ENCODE peak calls at places on chromosomes 3 and 15, in six cellular contexts. J, M, G, U, H and B are unnamed samples. For H3K36me3, the result is how much of the 10 kb centered on the place peaks cover.

GRCh38 chr3:123229145-123229544 is 27.4 kb downstream of the SEC22A start:
- DNase-seq in J (no peak), H (no peak), G (peak), M (no peak), U (no peak), B (no peak)

GRCh38 chr3:156135921-156136655 is 15.7 kb downstream of the KCNAB1 start:
- DNase-seq in M (no peak), J (no peak), U (no peak), G (no peak), H (no peak), B (no peak)

GRCh38 chr3:25592510-25592968 is 72.2 kb downstream of the TOP2B start:
- DNase-seq in G (no peak), U (peak), H (no peak), M (no peak), J (no peak), B (no peak)

GRCh38 chr3:164748626-164749025 is 329.7 kb downstream of the SI start:
- DNase-seq in J (no peak), G (no peak), U (no peak), H (no peak), M (no peak), B (no peak)

GRCh38 chr3:4805662-4806061 is 173.6 kb upstream of the BHLHE40 start:
- DNase-seq in G (no peak), J (no peak), U (no peak), M (no peak), H (no peak), B (no peak)

GRCh38 chr3:80018375-80018774 is 250.6 kb upstream of the ROBO1 start:
- DNase-seq in G (no peak), H (no peak), M (no peak), J (no peak), U (no peak), B (no peak)

GRCh38 chr3:40317061-40317676 is 7.7 kb downstream of the EIF1B start:
- DNase-seq in J (peak), M (peak), U (no peak), G (peak), H (peak), B (peak)

GRCh38 chr3:9420850-9421549 is 23.6 kb downstream of the SETD5 start:
- DNase-seq in H (peak), U (no peak), M (no peak), J (no peak), G (no peak), B (no peak)

GRCh38 chr15:101440846-101441590 is 48.5 kb downstream of the PCSK6 start:
- DNase-seq in J (no peak), H (no peak), M (no peak), U (no peak), G (peak), B (no peak)

GRCh38 chr3:101722394-101723173 is 1.8 kb upstream of the CEP97 start:
- DNase-seq in U (no peak), H (peak), M (peak), J (peak), G (no peak), B (peak)

GRCh38 chr3:101720851-101721649 is 3.4 kb upstream of the CEP97 start:
- DNase-seq in U (no peak), J (no peak), H (no peak), M (peak), G (no peak), B (peak)

GRCh38 chr3:101721650-101721917 is 2.8 kb upstream of the CEP97 start:
- DNase-seq in G (no peak), M (no peak), J (no peak), H (no peak), U (no peak), B (no peak)

GRCh38 chr3:101724329-101725191 is at the start of gene CEP97:
- DNase-seq in H (peak), G (peak), U (peak), J (peak), M (peak), B (peak)

DNA sequence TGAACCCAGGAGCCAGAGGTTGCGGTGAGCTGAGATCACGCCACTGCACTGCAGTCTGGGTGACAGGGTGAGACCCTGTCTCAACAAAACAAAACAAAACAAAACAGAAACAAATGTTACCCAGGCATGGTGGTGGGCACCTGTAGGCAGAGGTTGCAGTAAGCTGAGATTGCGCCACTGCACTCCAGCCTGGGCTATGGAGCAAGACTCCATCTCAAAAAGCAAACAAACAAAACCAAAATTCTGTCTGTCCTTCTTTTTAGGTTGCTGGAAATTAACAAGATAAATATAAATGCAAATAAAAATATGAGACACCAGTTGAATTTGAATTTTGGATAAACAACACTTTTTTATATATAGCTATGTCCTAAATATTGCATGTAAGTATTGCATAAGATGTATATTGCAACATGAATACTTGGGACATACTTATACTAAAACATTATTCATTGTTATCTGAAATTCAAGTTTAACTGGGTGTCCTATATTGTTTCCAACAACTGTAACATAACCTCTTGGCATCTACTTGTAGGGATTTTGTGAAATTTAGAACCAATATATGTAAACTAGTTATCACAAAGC is 4.7 kb upstream of the CEP97 start:
- DNase-seq in U (no peak), H (no peak), M (peak), J (no peak), G (no peak), B (no peak)
- H3K36me3 ChIP-seq in U (under half), H (under half), M (under half), J (under half), G (under half), B (under half)

DNA sequence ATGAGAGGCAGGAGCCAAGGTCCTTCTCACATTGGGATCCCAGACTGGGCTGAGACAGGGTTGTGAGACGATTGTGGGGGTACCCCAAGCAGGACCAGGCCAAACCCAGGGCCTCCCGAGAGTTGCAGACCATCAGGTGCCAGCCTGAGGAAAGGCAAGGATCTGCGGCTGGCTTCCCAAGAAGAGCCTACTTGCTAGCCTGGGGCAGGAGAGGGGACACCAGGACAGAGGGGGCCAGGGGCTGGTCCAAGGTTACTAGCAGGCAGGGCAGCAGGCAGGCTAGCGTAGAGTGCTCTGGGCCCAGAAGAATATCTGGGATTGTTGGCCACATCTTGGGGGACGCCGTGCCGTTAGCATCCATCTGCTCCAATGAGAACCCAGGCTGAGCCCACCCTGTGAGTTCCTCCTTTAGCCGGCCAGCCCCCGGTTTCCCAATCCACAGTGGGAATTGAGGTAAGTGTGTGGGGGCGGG is 546 bp downstream of the CISH start:
- DNase-seq in J (no peak), G (peak), U (no peak), H (no peak), M (no peak), B (no peak)
- H3K36me3 ChIP-seq in J (under half), G (under half), U (under half), H (under half), M (under half), B (under half)

GRCh38 chr3:16326724-16327349 is 61.8 kb downstream of the OXNAD1 start:
- DNase-seq in M (no peak), H (no peak), J (no peak), G (no peak), U (no peak), B (no peak)
- H3K36me3 ChIP-seq in M (half or more), H (under half), J (half or more), G (under half), U (half or more), B (under half)

GRCh38 chr15:63783441-63783840 is 50.3 kb downstream of the HERC1 start:
- DNase-seq in G (no peak), H (no peak), J (no peak), U (no peak), M (no peak), B (no peak)
- H3K36me3 ChIP-seq in G (under half), H (under half), J (under half), U (under half), M (under half), B (under half)

GRCh38 chr3:10449436-10449835 is 56.0 kb downstream of the ATP2B2 start:
- DNase-seq in J (no peak), H (no peak), U (no peak), G (no peak), M (no peak), B (no peak)
- H3K36me3 ChIP-seq in J (under half), H (under half), U (under half), G (under half), M (under half), B (under half)

DNA sequence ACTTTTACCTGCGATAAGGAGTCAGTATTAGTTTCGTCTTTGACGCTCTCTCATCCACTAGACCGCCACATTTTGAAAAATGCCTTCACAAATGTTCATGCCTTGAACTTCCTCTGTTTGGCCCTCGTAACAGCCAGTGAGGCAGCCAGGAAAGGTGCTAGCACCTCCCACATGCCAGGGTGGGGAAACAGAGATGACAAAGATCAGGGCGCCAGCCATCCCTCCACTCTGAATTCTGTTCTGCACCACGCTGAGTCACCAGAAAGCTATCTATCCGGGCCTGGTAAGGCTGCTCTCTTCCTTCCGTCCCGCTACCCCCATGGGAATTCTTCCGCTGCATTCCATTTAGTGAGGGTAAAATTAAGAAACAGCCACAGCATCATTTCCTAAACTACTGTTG is 31.3 kb upstream of the BCL2L10 start:
- DNase-seq in M (no peak), G (no peak), H (no peak), U (no peak), J (no peak), B (no peak)
- H3K36me3 ChIP-seq in M (under half), G (under half), H (under half), U (under half), J (under half), B (under half)

GRCh38 chr15:52749250-52749649 is 40.9 kb downstream of the ONECUT1 start:
- DNase-seq in M (no peak), H (no peak), J (no peak), G (no peak), U (no peak), B (no peak)
- H3K36me3 ChIP-seq in M (under half), H (under half), J (under half), G (under half), U (under half), B (under half)

GRCh38 chr15:76793162-76793561 is 112.0 kb downstream of the SCAPER start:
- DNase-seq in G (no peak), M (no peak), U (no peak), J (no peak), H (no peak), B (no peak)
- H3K36me3 ChIP-seq in G (under half), M (under half), U (half or more), J (under half), H (under half), B (under half)

DNA sequence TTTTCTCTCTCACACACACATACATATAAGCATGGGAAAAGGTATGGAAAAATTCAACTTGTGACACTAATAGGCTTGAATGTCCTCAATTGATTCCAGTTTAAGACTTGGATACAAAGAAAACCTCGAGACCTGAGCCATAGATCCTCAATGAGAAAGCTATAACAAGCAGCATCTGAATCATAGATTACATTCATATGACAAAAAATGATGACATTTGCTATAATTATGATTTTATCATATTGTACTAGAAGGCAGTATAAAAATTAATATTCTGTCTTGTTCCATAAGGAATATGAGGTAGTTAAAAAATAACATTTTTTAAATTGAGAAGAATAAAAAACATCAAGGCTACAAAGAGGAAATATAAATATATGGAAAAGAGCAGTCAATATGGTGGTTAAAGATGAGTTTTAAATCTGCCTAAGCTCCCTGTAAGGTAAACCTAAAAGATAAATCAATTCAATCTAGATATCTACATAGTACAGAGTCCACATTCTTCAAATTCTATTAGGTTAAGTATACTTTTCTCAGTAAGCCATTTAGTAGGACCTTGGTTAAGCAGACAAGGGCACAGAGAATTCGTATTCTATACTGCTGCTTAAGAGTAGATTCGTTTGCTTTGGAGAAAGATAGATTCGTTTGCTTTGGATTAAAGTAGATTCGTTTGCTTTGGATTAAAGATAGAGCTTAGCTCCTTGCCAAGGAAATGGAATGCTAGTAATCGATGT is 175.7 kb downstream of the STAG1 start:
- DNase-seq in G (no peak), U (no peak), H (peak), J (no peak), M (no peak), B (no peak)
- H3K36me3 ChIP-seq in G (under half), U (under half), H (under half), J (under half), M (under half), B (under half)